ENCODE peak calls at places on chromosomes 2 and 18, in nine cellular contexts. M, Z, R, I, L, Y, A, U and J are unnamed samples.

GRCh38 chr2:238256594-238257104 is 16.8 kb upstream of the HES6 start:
- DNase-seq in M (peak), Z (peak), R (peak), I (peak), L (peak), Y (peak), A (peak), U (peak), J (no peak)

GRCh38 chr2:37738266-37738885 is 66.9 kb upstream of the CDC42EP3 start:
- DNase-seq in M (no peak), Z (no peak), R (no peak), I (no peak), L (no peak), Y (no peak), A (no peak), U (peak), J (no peak)

GRCh38 chr2:63054812-63055509 is 4.3 kb downstream of the OTX1 start:
- DNase-seq in M (no peak), Z (no peak), R (no peak), I (no peak), L (no peak), Y (no peak), A (no peak), U (peak), J (no peak)

GRCh38 chr2:3762771-3763447 is 59.5 kb downstream of the DCDC2C start:
- DNase-seq in M (no peak), Z (no peak), R (no peak), I (no peak), L (no peak), Y (no peak), A (no peak), U (no peak), J (peak)

GRCh38 chr18:23038712-23039111 is 96.6 kb upstream of the CABLES1 start:
- DNase-seq in M (no peak), Z (peak), R (peak), I (no peak), L (peak), Y (no peak), A (no peak), U (no peak), J (no peak)

GRCh38 chr18:25223899-25224607 is 127.9 kb downstream of the ZNF521 start:
- DNase-seq in M (no peak), Z (peak), R (no peak), I (no peak), L (no peak), Y (no peak), A (no peak), U (no peak), J (no peak)

GRCh38 chr2:188902906-188903305 is 71.3 kb upstream of the COL3A1 start:
- DNase-seq in M (no peak), Z (peak), R (peak), I (peak), L (peak), Y (no peak), A (no peak), U (no peak), J (no peak)

GRCh38 chr2:154952346-154953010 is 254.0 kb downstream of the KCNJ3 start:
- DNase-seq in M (no peak), Z (no peak), R (no peak), I (no peak), L (no peak), Y (peak), A (no peak), U (peak), J (no peak)

GRCh38 chr2:112634153-112634873 is 11.4 kb upstream of the SLC20A1 start:
- DNase-seq in M (no peak), Z (no peak), R (no peak), I (no peak), L (no peak), Y (peak), A (no peak), U (no peak), J (no peak)

GRCh38 chr2:234861841-234862735 is 89.7 kb upstream of the SH3BP4 start:
- DNase-seq in M (peak), Z (peak), R (peak), I (no peak), L (no peak), Y (no peak), A (peak), U (no peak), J (peak)

GRCh38 chr18:26865557-26865956 is at the start of gene AQP4:
- DNase-seq in M (peak), Z (no peak), R (no peak), I (no peak), L (no peak), Y (no peak), A (peak), U (no peak), J (no peak)

GRCh38 chr2:240831594-240832204 is 11.7 kb upstream of the KIF1A start:
- DNase-seq in M (no peak), Z (no peak), R (no peak), I (no peak), L (no peak), Y (no peak), A (peak), U (no peak), J (peak)

GRCh38 chr2:176099737-176100546 is at the start of gene HOXD12:
- DNase-seq in M (no peak), Z (no peak), R (no peak), I (no peak), L (no peak), Y (no peak), A (no peak), U (no peak), J (no peak)

GRCh38 chr2:190846746-190847145 is 33.9 kb upstream of the GLS start:
- DNase-seq in M (no peak), Z (no peak), R (no peak), I (no peak), L (peak), Y (no peak), A (no peak), U (no peak), J (no peak)

GRCh38 chr2:200305797-200306718 is at the start of gene SPATS2L:
- DNase-seq in M (peak), Z (peak), R (peak), I (peak), L (peak), Y (peak), A (peak), U (peak), J (peak)

GRCh38 chr2:224561234-224562005 is 23.7 kb downstream of the CUL3 start:
- DNase-seq in M (no peak), Z (no peak), R (no peak), I (no peak), L (no peak), Y (peak), A (no peak), U (no peak), J (no peak)

GRCh38 chr2:168490015-168490874 is 34.2 kb downstream of the CERS6 start:
- DNase-seq in M (no peak), Z (no peak), R (peak), I (peak), L (peak), Y (peak), A (no peak), U (peak), J (no peak)

GRCh38 chr2:54482725-54483124 is 26.6 kb downstream of the SPTBN1 start:
- DNase-seq in M (no peak), Z (peak), R (peak), I (peak), L (peak), Y (no peak), A (peak), U (peak), J (no peak)

GRCh38 chr2:166240387-166241313 is 112.8 kb upstream of the SCN1A start:
- DNase-seq in M (no peak), Z (peak), R (no peak), I (no peak), L (no peak), Y (no peak), A (no peak), U (peak), J (no peak)

GRCh38 chr2:237600205-237600846 is 9.8 kb upstream of the RAB17 start:
- DNase-seq in M (peak), Z (peak), R (peak), I (peak), L (no peak), Y (no peak), A (peak), U (no peak), J (peak)

GRCh38 chr2:160365691-160366367 is 127.8 kb downstream of the RBMS1 start:
- DNase-seq in M (peak), Z (peak), R (no peak), I (no peak), L (no peak), Y (no peak), A (peak), U (no peak), J (peak)

GRCh38 chr2:112910219-112910618 is 746 bp upstream of the IL37 start:
- DNase-seq in M (no peak), Z (no peak), R (no peak), I (no peak), L (no peak), Y (no peak), A (no peak), U (no peak), J (no peak)

GRCh38 chr2:230124792-230125452 is 56.2 kb upstream of the SLC16A14 start:
- DNase-seq in M (no peak), Z (no peak), R (no peak), I (no peak), L (no peak), Y (peak), A (peak), U (no peak), J (no peak)

GRCh38 chr2:239917957-239918481 is 107.1 kb downstream of the NDUFA10 start:
- DNase-seq in M (no peak), Z (no peak), R (no peak), I (no peak), L (no peak), Y (no peak), A (no peak), U (no peak), J (no peak)

GRCh38 chr2:82837588-82838304 is 1621.3 kb downstream of the SUCLG1 start:
- DNase-seq in M (no peak), Z (peak), R (peak), I (peak), L (peak), Y (no peak), A (no peak), U (peak), J (no peak)

GRCh38 chr2:19575618-19576017 is 217.2 kb upstream of the OSR1 start:
- DNase-seq in M (no peak), Z (peak), R (no peak), I (no peak), L (no peak), Y (no peak), A (no peak), U (no peak), J (no peak)

GRCh38 chr2:19576411-19576810 is 218.0 kb upstream of the OSR1 start:
- DNase-seq in M (no peak), Z (no peak), R (peak), I (no peak), L (peak), Y (no peak), A (no peak), U (no peak), J (no peak)

GRCh38 chr2:19571773-19572172 is 213.3 kb upstream of the OSR1 start:
- DNase-seq in M (no peak), Z (no peak), R (no peak), I (no peak), L (no peak), Y (no peak), A (no peak), U (no peak), J (no peak)

GRCh38 chr2:19574788-19575260 is 216.4 kb upstream of the OSR1 start:
- DNase-seq in M (peak), Z (peak), R (peak), I (peak), L (no peak), Y (no peak), A (peak), U (peak), J (peak)

GRCh38 chr2:19573784-19574183 is 215.4 kb upstream of the OSR1 start:
- DNase-seq in M (no peak), Z (no peak), R (no peak), I (no peak), L (no peak), Y (no peak), A (no peak), U (no peak), J (no peak)
- H3K4me3 ChIP-seq in M (no peak), Z (no peak), R (no peak), I (no peak), L (no peak), Y (no peak), A (no peak), U (no peak), J (no peak)

DNA sequence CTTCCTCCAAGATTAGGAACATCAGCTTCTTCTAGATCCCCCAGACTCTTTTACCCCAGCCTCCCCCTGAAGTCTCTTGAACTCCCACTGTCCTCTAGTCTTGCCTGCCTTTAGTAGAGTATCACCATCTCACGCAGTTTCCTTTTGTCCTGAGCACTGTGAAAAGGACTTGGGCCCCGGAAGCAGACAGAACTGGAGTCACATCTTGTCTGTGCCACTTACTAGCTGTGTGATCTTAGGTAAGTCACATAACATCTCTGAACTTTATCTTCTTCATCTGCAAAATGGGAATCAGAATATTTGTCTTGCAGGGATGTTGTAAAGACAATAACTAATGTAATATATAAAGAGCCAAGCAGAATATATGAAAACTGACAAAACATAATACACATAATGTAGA is 8.4 kb upstream of the TRABD2A start:
- DNase-seq in M (no peak), Z (no peak), R (no peak), I (no peak), L (no peak), Y (no peak), A (no peak), U (no peak), J (no peak)
- H3K4me3 ChIP-seq in M (no peak), Z (no peak), R (no peak), I (no peak), L (no peak), Y (peak), A (no peak), U (no peak), J (no peak)

DNA sequence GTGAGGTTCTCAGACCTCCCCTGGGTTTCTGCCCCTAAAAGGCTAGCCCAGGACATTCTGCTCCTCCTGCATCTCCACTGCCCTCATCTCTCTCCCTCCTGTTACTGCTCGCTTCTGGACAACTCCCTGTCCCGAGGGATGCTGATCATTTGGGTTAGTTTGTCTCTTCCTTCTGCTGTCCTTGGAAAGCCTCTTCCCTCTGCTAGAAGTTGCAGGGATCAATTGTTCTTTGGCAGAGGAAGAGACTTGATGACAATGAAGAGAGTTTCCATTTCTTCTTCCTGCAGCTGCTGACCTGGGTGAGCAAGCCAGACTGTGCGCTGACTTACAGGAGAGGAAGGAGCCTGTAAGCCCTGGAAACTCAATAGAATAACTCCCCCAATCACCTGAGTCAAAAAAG is 68.9 kb downstream of the RDH14 start:
- DNase-seq in M (no peak), Z (no peak), R (no peak), I (no peak), L (no peak), Y (no peak), A (no peak), U (no peak), J (no peak)
- H3K4me3 ChIP-seq in M (no peak), Z (no peak), R (no peak), I (no peak), L (no peak), Y (no peak), A (no peak), U (no peak), J (no peak)

DNA sequence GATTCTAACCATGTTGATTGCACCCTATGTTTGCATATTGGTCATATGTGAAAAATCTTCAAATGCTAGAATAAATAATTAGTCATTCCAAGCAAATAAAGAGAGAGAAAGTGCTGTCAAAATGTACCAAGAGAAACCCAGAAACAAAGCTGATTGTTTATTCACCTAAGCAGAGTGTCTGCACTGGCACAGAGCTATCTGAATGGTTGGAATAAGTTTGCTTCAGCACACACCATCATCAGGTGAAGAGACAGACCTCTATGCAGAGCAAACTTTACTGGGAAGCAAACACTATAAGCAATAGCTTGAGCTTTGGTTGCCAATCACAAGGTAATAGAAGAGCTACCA is 25.4 kb downstream of the DSG4 start:
- DNase-seq in M (no peak), Z (no peak), R (no peak), I (no peak), L (peak), Y (no peak), A (no peak), U (no peak), J (no peak)
- H3K4me3 ChIP-seq in M (no peak), Z (no peak), R (no peak), I (no peak), L (no peak), Y (no peak), A (no peak), U (no peak), J (no peak)